ENCODE peak calls at places on chromosomes 12 and 14, in seven cellular contexts. One of them, this sample, is unnamed.

GRCh38 chr14:59086241-59086899 is 102.1 kb upstream of the DAAM1 start:
- DNase-seq in transverse colon: no peak
- DNase-seq in HepG2: no peak
- DNase-seq in A549: no peak
- DNase-seq in tibial nerve: no peak
- DNase-seq in sigmoid colon: no peak
- DNase-seq in H1: no peak
- DNase-seq in this sample: no peak

GRCh38 chr14:52950898-52951729 is at the start of gene FERMT2:
- DNase-seq in transverse colon: peak; percentile 76
- DNase-seq in HepG2: peak; percentile 79
- DNase-seq in A549: peak; percentile 86
- DNase-seq in tibial nerve: peak; percentile 78
- DNase-seq in sigmoid colon: peak; percentile 96
- DNase-seq in H1: no peak
- DNase-seq in this sample: peak; percentile 87

GRCh38 chr14:51394391-51394790 is 154.3 kb downstream of the TMX1 start:
- DNase-seq in transverse colon: no peak
- DNase-seq in HepG2: no peak
- DNase-seq in A549: no peak
- DNase-seq in tibial nerve: no peak
- DNase-seq in sigmoid colon: no peak
- DNase-seq in H1: no peak
- DNase-seq in this sample: no peak

GRCh38 chr12:103530352-103530751 is 34.6 kb upstream of the C12orf42 start:
- DNase-seq in transverse colon: no peak
- DNase-seq in HepG2: no peak
- DNase-seq in A549: no peak
- DNase-seq in tibial nerve: no peak
- DNase-seq in sigmoid colon: no peak
- DNase-seq in H1: no peak
- DNase-seq in this sample: no peak

GRCh38 chr14:98404811-98405210 is 867.2 kb downstream of the BCL11B start:
- DNase-seq in transverse colon: no peak
- DNase-seq in HepG2: no peak
- DNase-seq in A549: no peak
- DNase-seq in tibial nerve: no peak
- DNase-seq in sigmoid colon: no peak
- DNase-seq in H1: no peak
- DNase-seq in this sample: no peak

GRCh38 chr14:77133718-77134338 is 7.8 kb downstream of the ZDHHC22 start:
- DNase-seq in transverse colon: peak; percentile 50
- DNase-seq in HepG2: peak; percentile 58
- DNase-seq in A549: peak; percentile 49
- DNase-seq in tibial nerve: no peak
- DNase-seq in sigmoid colon: no peak
- DNase-seq in H1: peak; percentile 80
- DNase-seq in this sample: peak; percentile 83

GRCh38 chr12:20446836-20447235 is 78.5 kb downstream of the PDE3A start:
- DNase-seq in transverse colon: no peak
- DNase-seq in HepG2: no peak
- DNase-seq in A549: no peak
- DNase-seq in tibial nerve: no peak
- DNase-seq in sigmoid colon: no peak
- DNase-seq in H1: no peak
- DNase-seq in this sample: no peak

GRCh38 chr14:24296341-24297157 is 3.0 kb downstream of the DHRS1 start:
- DNase-seq in transverse colon: peak; percentile 54
- DNase-seq in HepG2: peak; percentile 90
- DNase-seq in A549: peak; percentile 77
- DNase-seq in tibial nerve: no peak
- DNase-seq in sigmoid colon: peak; percentile 73
- DNase-seq in H1: peak; percentile 57
- DNase-seq in this sample: peak; percentile 76

GRCh38 chr12:13250416-13250815 is 53.9 kb downstream of the EMP1 start:
- DNase-seq in transverse colon: no peak
- DNase-seq in HepG2: no peak
- DNase-seq in A549: peak; percentile 33
- DNase-seq in tibial nerve: no peak
- DNase-seq in sigmoid colon: no peak
- DNase-seq in H1: no peak
- DNase-seq in this sample: no peak

GRCh38 chr12:13248956-13249355 is 52.4 kb downstream of the EMP1 start:
- DNase-seq in transverse colon: no peak
- DNase-seq in HepG2: no peak
- DNase-seq in A549: no peak
- DNase-seq in tibial nerve: no peak
- DNase-seq in sigmoid colon: no peak
- DNase-seq in H1: no peak
- DNase-seq in this sample: no peak

GRCh38 chr12:13251496-13251895 is 55.0 kb downstream of the EMP1 start:
- DNase-seq in transverse colon: peak; percentile 49
- DNase-seq in HepG2: no peak
- DNase-seq in A549: no peak
- DNase-seq in tibial nerve: no peak
- DNase-seq in sigmoid colon: no peak
- DNase-seq in H1: no peak
- DNase-seq in this sample: no peak

GRCh38 chr12:13243516-13244070 is 47.1 kb downstream of the EMP1 start:
- DNase-seq in transverse colon: no peak
- DNase-seq in HepG2: no peak
- DNase-seq in A549: no peak
- DNase-seq in tibial nerve: no peak
- DNase-seq in sigmoid colon: no peak
- DNase-seq in H1: no peak
- DNase-seq in this sample: no peak

GRCh38 chr12:13247596-13247995 is 51.1 kb downstream of the EMP1 start:
- DNase-seq in transverse colon: no peak
- DNase-seq in HepG2: no peak
- DNase-seq in A549: no peak
- DNase-seq in tibial nerve: no peak
- DNase-seq in sigmoid colon: no peak
- DNase-seq in H1: no peak
- DNase-seq in this sample: no peak
- H3K4me3 ChIP-seq in transverse colon: no peak overlapping the region
- H3K4me3 ChIP-seq in HepG2: no peak overlapping the region
- H3K4me3 ChIP-seq in A549: no peak overlapping the region
- H3K4me3 ChIP-seq in tibial nerve: no peak overlapping the region
- H3K4me3 ChIP-seq in sigmoid colon: no peak overlapping the region
- H3K4me3 ChIP-seq in H1: no peak overlapping the region
- H3K4me3 ChIP-seq in this sample: no peak overlapping the region

DNA sequence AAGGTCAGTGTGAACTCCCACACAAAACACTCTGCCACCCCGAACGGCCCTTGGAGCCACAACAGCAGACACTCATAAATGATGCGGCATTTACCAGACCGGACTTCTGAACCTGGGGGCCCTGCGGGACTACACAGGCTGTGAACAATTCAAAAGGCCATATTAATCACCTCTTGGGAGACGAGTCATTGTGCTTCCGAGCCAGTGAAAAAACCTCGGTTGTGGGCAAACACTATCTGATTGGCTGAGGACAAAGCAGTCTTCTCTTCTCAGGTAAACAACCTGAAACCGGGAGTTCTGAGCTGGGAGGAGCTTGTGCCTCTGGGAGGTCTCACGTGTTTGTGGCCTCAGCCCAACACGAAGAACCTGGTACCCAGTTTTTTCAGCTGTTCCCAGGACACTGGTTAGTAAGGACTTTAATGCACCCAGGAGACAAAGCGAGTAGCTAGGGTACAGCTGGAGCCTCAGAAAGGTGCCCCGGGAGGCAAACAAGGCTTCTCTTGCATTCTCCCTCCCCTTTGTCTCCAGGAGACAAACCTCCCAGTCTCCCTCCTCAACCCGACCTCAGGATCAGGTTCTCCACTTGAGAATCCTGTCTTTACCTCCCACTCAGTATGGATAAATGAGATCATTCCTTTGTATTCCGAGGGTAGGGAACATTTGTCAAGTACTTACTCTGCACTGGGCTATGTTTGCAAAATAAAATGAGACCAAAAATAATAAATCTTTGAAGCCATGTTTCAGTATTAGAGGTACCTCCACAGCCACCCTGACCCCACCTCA is 35.2 kb downstream of the VWF start:
- DNase-seq in transverse colon: peak; percentile 22
- DNase-seq in HepG2: peak; percentile 56
- DNase-seq in A549: peak; percentile 22
- DNase-seq in tibial nerve: no peak
- DNase-seq in sigmoid colon: peak; percentile 29
- DNase-seq in H1: no peak
- DNase-seq in this sample: no peak
- TF ChIP-seq EP300 in transverse colon: no peak
- TF ChIP-seq EP300 in HepG2: no peak
- TF ChIP-seq EP300 in A549: no peak
- TF ChIP-seq EP300 in tibial nerve: no peak
- TF ChIP-seq EP300 in sigmoid colon: no peak
- TF ChIP-seq EP300 in H1: no peak
- TF ChIP-seq EP300 in this sample: no peak

GRCh38 chr14:100568998-100569733 is 18.1 kb downstream of the BEGAIN start:
- DNase-seq in transverse colon: no peak
- DNase-seq in HepG2: no peak
- DNase-seq in A549: no peak
- DNase-seq in tibial nerve: no peak
- DNase-seq in sigmoid colon: no peak
- DNase-seq in H1: no peak
- DNase-seq in this sample: peak; percentile 82
- H3K4me3 ChIP-seq in transverse colon: no peak overlapping the region
- H3K4me3 ChIP-seq in HepG2: no peak overlapping the region
- H3K4me3 ChIP-seq in A549: peak overlapping the region; percentile 56
- H3K4me3 ChIP-seq in tibial nerve: peak overlapping the region; percentile 72
- H3K4me3 ChIP-seq in sigmoid colon: peak overlapping the region; percentile 47
- H3K4me3 ChIP-seq in H1: peak overlapping the region; percentile 53
- H3K4me3 ChIP-seq in this sample: peak overlapping the region; percentile 50

DNA sequence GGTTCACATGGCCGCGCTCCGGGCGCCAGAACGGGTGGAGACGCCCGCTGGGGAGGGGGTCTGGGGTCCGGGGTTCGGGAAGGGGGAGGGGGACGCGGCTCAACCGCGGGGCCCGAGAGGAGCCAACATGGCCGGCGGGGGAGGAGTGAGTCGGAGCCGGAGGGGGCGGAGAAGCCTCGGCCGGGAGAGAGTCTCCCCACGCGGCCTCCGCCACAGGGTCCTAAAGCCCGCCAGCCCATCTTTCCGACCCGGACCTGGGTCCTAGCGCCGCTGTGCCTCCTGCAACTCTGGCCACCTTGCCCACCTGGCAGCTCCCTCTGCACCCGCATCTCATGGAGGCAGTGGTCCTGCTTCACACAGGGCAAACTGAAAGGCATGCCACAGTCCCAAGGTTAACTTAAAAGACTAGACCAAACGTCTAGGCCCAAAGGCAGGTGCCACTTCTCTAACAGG is at the start of gene BAZ2A:
- DNase-seq in transverse colon: peak; percentile 93
- DNase-seq in HepG2: peak; percentile 64
- DNase-seq in A549: peak; percentile 85
- DNase-seq in tibial nerve: peak; percentile 72
- DNase-seq in sigmoid colon: peak; percentile 93
- DNase-seq in H1: no peak
- DNase-seq in this sample: peak; percentile 95
- TF ChIP-seq EP300 in transverse colon: no peak
- TF ChIP-seq EP300 in HepG2: peak; percentile 26
- TF ChIP-seq EP300 in A549: no peak
- TF ChIP-seq EP300 in tibial nerve: peak; percentile 64
- TF ChIP-seq EP300 in sigmoid colon: no peak
- TF ChIP-seq EP300 in H1: peak; percentile 82
- TF ChIP-seq EP300 in this sample: peak; percentile 48

DNA sequence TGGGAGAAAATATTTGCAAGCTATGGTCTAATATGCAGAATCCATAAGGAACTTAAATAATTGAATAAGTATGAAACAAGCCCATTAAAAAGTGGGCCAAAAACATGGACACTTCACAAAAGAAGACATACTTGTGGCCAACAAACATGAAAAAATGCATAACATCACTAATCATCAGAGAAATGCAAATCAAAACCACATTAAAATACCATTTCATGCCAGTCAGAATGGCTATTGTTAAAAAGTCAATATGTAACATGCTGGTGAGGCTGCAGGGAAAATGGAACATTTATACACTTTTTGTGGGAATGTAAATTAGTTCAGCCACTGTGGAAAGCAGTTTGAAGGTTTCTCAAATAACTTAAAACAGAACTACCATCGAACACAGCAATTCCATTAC is 945.4 kb upstream of the FLRT2 start:
- DNase-seq in transverse colon: no peak
- DNase-seq in HepG2: no peak
- DNase-seq in A549: no peak
- DNase-seq in tibial nerve: no peak
- DNase-seq in sigmoid colon: no peak
- DNase-seq in H1: no peak
- DNase-seq in this sample: no peak
- H3K4me3 ChIP-seq in transverse colon: no peak overlapping the region
- H3K4me3 ChIP-seq in HepG2: no peak overlapping the region
- H3K4me3 ChIP-seq in A549: no peak overlapping the region
- H3K4me3 ChIP-seq in tibial nerve: no peak overlapping the region
- H3K4me3 ChIP-seq in sigmoid colon: no peak overlapping the region
- H3K4me3 ChIP-seq in H1: no peak overlapping the region
- H3K4me3 ChIP-seq in this sample: no peak overlapping the region

GRCh38 chr14:75301666-75302325 is 23.2 kb downstream of the FOS start:
- DNase-seq in transverse colon: peak; percentile 59
- DNase-seq in HepG2: no peak
- DNase-seq in A549: peak; percentile 84
- DNase-seq in tibial nerve: no peak
- DNase-seq in sigmoid colon: peak; percentile 77
- DNase-seq in H1: no peak
- DNase-seq in this sample: no peak
- TF ChIP-seq EP300 in transverse colon: peak; percentile 39
- TF ChIP-seq EP300 in HepG2: no peak
- TF ChIP-seq EP300 in A549: no peak
- TF ChIP-seq EP300 in tibial nerve: peak; percentile 83
- TF ChIP-seq EP300 in sigmoid colon: peak; percentile 56
- TF ChIP-seq EP300 in H1: no peak
- TF ChIP-seq EP300 in this sample: no peak

GRCh38 chr12:57090924-57091632 is 2.2 kb downstream of the NAB2 start:
- DNase-seq in transverse colon: no peak
- DNase-seq in HepG2: no peak
- DNase-seq in A549: no peak
- DNase-seq in tibial nerve: no peak
- DNase-seq in sigmoid colon: peak; percentile 83
- DNase-seq in H1: no peak
- DNase-seq in this sample: peak; percentile 62
- H3K4me3 ChIP-seq in transverse colon: no peak overlapping the region
- H3K4me3 ChIP-seq in HepG2: peak overlapping the region; percentile 93
- H3K4me3 ChIP-seq in A549: no peak overlapping the region
- H3K4me3 ChIP-seq in tibial nerve: peak overlapping the region; percentile 82
- H3K4me3 ChIP-seq in sigmoid colon: peak overlapping the region; percentile 88
- H3K4me3 ChIP-seq in H1: peak overlapping the region; percentile 32
- H3K4me3 ChIP-seq in this sample: peak overlapping the region; percentile 78

DNA sequence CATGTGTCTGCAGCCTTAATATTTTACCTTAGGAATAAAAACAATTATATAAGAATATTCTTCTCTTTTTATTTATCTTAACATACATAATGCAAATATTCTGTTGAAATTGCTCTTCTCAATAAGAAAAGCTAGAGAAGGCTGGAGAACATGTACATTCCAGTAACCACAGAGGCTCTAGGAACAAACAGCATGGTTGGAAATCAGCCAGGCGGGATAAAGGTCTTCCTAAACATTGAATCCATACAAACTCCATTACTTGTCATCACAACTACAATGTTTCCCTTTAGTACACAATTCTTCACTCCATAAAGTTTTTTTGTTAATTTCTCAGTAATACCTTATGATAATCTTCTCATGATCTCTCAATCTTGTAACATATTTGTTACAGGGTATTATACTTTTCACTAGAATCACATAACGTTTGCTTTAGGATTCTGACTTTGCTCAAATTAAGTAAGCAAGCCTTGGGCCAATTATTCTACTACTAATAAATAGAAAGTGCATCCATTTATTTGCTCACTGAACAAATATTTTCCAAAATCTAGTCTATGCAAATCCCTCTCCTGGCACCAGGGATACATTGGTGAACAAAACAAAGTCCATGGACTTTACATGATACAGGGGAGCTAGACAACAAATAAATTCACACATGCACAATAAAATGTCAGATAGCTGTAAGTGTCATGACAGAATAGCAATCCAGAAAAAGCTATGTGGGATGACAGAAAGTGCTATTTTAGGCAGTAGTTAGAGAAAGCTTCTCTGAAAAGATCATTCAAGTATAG is 237.5 kb upstream of the TMTC1 start:
- DNase-seq in transverse colon: no peak
- DNase-seq in HepG2: no peak
- DNase-seq in A549: no peak
- DNase-seq in tibial nerve: no peak
- DNase-seq in sigmoid colon: no peak
- DNase-seq in H1: no peak
- DNase-seq in this sample: no peak
- TF ChIP-seq EP300 in transverse colon: no peak
- TF ChIP-seq EP300 in HepG2: no peak
- TF ChIP-seq EP300 in A549: no peak
- TF ChIP-seq EP300 in tibial nerve: no peak
- TF ChIP-seq EP300 in sigmoid colon: no peak
- TF ChIP-seq EP300 in H1: no peak
- TF ChIP-seq EP300 in this sample: no peak